ENCODE peak calls at places on chromosomes 13 and 19, in six cellular contexts. X, A, P, B, M and G are unnamed samples.

GRCh38 chr19:37698216-37698615 is 21.3 kb downstream of the ZNF607 start:
- DNase-seq in A (no peak), B (no peak), P (no peak), M (no peak), X (no peak), G (no peak)

GRCh38 chr13:24341439-24341838 is 32.1 kb downstream of the C1QTNF9 start:
- DNase-seq in B (peak; percentile 38), X (peak; percentile 43), M (peak; percentile 34), A (no peak), P (no peak), G (peak; percentile 1)

GRCh38 chr19:45729774-45730388 is 815 bp downstream of the FBXO46 start:
- DNase-seq in X (peak; percentile 50), B (peak; percentile 55), P (no peak), A (no peak), M (peak; percentile 42), G (peak; percentile 31)

GRCh38 chr13:25468330-25469178 is 96.8 kb downstream of the ATP8A2 start:
- DNase-seq in B (peak; percentile 36), A (no peak), P (no peak), M (no peak), X (peak; percentile 85), G (no peak)

GRCh38 chr13:26895081-26895807 is 134.7 kb upstream of the GPR12 start:
- DNase-seq in A (no peak), M (no peak), X (peak; percentile 31), B (no peak), P (no peak), G (no peak)

GRCh38 chr13:27375686-27376326 is 48.6 kb upstream of the GTF3A start:
- DNase-seq in B (peak; percentile 19), M (peak; percentile 91), P (no peak), A (peak; percentile 55), X (peak; percentile 85), G (peak; percentile 73)

GRCh38 chr19:52535831-52536800 is 8.6 kb downstream of the ZNF808 start:
- DNase-seq in X (peak; percentile 82), A (peak; percentile 94), P (peak; percentile 89), M (peak; percentile 94), B (peak; percentile 87), G (peak; percentile 77)

GRCh38 chr19:10921199-10921879 is 7.1 kb downstream of the YIPF2 start:
- DNase-seq in A (no peak), B (no peak), P (no peak), X (peak; percentile 25), M (no peak), G (no peak)

GRCh38 chr19:32819415-32820400 is 49.9 kb downstream of the SLC7A9 start:
- DNase-seq in A (no peak), P (no peak), M (no peak), X (peak; percentile 29), B (no peak), G (no peak)

DNA sequence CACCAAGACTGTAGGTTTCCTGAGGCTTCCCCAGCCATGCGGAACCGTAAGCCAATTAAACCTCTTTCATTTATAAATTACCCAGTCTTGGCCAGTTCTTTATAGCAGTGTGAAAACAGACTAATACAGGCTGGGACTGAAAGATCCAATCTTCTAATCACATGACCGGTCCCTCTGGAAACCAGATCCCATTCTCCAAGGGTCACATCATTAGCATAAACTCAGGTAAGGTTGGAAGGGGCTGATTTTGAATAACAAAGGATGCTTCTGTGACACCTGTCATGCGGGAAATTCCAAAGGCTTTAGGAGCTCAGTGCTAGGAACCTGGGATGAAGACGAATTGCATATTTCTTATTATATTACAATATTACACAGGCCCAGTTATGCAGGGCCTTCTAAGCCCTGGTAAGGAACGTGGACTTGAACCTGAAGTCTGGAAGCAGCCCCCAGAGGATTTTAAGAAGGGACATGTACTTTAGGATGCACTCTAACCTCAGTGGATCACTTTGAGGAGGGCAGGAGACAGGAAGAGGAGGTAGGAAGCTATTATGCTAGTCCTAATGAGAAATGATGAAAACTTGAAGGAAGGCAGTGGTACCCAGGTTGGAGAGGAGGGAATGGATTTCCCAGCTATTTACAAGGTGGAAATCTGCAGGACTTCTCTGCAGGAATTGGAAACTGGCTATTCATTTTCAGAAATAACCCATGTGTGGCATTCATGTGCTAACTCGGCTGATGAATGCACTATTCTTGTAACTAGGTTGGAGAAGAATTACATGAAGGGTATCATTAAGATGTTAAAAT is 19.2 kb downstream of the TNFSF11 start:
- DNase-seq in B (no peak), A (no peak), P (no peak), X (no peak), M (no peak), G (no peak)
- H3K27me3 ChIP-seq in B (no peaks in the 10 kb centered on the region), A (no peaks in the 10 kb centered on the region), P (no peaks in the 10 kb centered on the region), X (peaks cover 9% of the 10 kb centered on the region), M (peaks cover 38% of the 10 kb centered on the region), G (peaks cover 14% of the 10 kb centered on the region)

GRCh38 chr19:5929179-5929578 is 15.1 kb downstream of the CAPS start:
- DNase-seq in X (peak; percentile 46), A (no peak), P (no peak), M (no peak), B (no peak), G (no peak)

GRCh38 chr19:5929646-5930045 is 15.6 kb downstream of the CAPS start:
- DNase-seq in P (no peak), B (no peak), A (no peak), M (no peak), X (peak; percentile 30), G (no peak)

GRCh38 chr19:5925830-5926459 is 11.9 kb downstream of the CAPS start:
- DNase-seq in M (no peak), A (no peak), B (no peak), P (no peak), X (peak; percentile 23), G (no peak)

GRCh38 chr19:5927439-5927821 is 13.4 kb downstream of the CAPS start:
- DNase-seq in B (no peak), P (no peak), A (peak; percentile 28), M (peak; percentile 21), X (peak; percentile 19), G (no peak)

DNA sequence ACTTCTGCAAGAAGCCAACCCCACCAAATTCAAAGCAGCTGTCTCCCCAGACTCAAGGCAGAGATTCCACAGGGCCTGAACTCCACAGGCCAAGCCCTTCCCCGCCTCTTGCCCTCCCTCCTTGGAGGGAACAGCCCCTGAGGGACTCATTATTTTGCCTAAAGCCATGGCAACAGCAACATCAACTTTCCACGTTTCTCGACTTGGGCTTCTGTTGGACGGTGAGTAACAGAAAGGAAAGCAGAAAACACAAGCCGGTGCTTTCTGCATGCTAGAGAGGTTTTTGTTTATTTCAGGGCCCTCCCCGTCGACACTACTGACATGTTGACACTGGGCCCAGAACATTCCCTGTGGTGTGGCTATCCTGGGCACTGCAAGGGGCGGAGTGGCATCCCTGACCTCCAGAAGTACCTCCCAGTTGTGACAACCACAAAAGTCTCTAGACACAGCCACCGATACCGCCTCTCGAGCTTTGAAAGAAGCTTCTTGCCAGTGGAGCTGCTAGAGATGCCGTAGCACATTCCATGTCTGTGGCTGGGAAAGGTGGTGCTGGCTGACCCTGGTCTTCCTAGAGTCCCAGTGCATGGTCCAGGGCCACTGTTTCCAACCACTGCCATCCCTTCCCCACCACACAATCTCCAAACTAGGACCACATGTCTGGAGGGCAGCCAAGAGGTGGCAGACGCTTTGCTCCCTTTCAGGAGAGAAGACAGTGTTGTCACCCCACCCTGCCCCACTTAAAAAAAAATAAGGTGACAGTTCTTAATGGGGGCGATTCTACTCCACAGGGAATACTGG is 12.8 kb downstream of the CAPS start:
- DNase-seq in A (no peak), B (no peak), M (peak; percentile 94), X (peak; percentile 97), P (no peak), G (peak; percentile 94)
- H3K27me3 ChIP-seq in A (no peaks in the 10 kb centered on the region), B (no peaks in the 10 kb centered on the region), M (no peaks in the 10 kb centered on the region), X (no peaks in the 10 kb centered on the region), P (no peaks in the 10 kb centered on the region), G (no peaks in the 10 kb centered on the region)

GRCh38 chr19:1453525-1454371 is 3.8 kb downstream of the APC2 start:
- DNase-seq in X (peak; percentile 99), P (no peak), B (no peak), M (peak; percentile 87), A (no peak), G (no peak)
- H3K27me3 ChIP-seq in X (peaks cover 81% of the 10 kb centered on the region), P (peaks cover 95% of the 10 kb centered on the region), B (peaks cover 29% of the 10 kb centered on the region), M (peaks cover 29% of the 10 kb centered on the region), A (no peaks in the 10 kb centered on the region), G (peaks cover 70% of the 10 kb centered on the region)

GRCh38 chr19:7732045-7732444 is at the start of gene CLEC4G:
- DNase-seq in M (no peak), X (no peak), P (no peak), A (no peak), B (no peak), G (no peak)

GRCh38 chr19:7730286-7731217 is 1.4 kb downstream of the CLEC4G start:
- DNase-seq in A (no peak), B (no peak), P (no peak), X (no peak), M (no peak), G (no peak)

GRCh38 chr19:7731615-7732014 is 295 bp downstream of the CLEC4G start:
- DNase-seq in X (no peak), M (no peak), B (no peak), A (no peak), P (no peak), G (no peak)

GRCh38 chr19:7729831-7730285 is 2.1 kb downstream of the CLEC4G start:
- DNase-seq in B (no peak), X (no peak), P (no peak), M (no peak), A (no peak), G (no peak)

GRCh38 chr19:7731218-7731595 is 703 bp downstream of the CLEC4G start:
- DNase-seq in P (no peak), A (no peak), M (no peak), X (no peak), B (no peak), G (no peak)
- H3K27me3 ChIP-seq in P (peaks cover 45% of the 10 kb centered on the region), A (no peaks in the 10 kb centered on the region), M (peaks cover 70% of the 10 kb centered on the region), X (peaks cover 29% of the 10 kb centered on the region), B (peaks cover 24% of the 10 kb centered on the region), G (peaks cover 81% of the 10 kb centered on the region)

DNA sequence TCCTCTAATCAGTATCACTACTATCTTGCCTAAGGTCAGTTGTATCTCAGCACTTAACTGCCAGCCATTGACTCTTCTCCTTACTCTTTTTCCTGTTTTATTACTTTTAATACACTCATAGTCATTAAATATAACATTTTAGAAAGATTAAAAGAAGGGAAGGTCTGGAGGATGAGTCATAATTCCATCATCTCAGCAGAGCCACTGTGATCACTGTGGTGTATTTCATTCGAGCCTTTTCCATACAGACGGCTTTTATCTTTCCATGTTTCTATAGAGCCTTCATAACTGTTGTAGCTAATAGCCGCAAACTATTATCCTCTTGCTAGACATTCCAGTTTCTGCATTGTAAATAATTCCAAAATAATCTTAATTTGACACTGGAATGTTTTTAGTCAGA is 4.7 kb upstream of the FLT1 start:
- DNase-seq in P (no peak), A (no peak), X (peak; percentile 81), M (peak; percentile 59), B (no peak), G (peak; percentile 48)
- H3K27me3 ChIP-seq in P (peaks cover 22% of the 10 kb centered on the region), A (no peaks in the 10 kb centered on the region), X (peaks cover 46% of the 10 kb centered on the region), M (no peaks in the 10 kb centered on the region), B (peaks cover 16% of the 10 kb centered on the region), G (peaks cover 49% of the 10 kb centered on the region)

DNA sequence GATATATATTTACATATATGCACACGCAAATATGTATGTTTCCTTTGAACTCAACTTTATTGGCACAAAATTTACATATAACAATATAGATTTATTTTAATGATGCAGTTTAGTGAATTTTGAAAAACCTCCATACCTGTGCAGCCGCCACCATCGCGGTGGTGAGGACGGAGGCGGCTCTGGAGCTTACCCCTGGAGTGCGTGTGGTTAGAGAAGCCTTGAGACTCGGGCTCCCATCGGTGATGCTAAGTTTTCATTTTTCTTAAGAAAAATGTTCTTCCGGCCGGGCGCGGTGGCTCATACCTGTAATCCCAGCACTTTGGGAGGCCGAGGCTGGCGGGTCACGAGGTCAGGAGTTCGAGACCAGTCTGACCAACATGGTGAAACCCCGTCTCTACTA is 31.8 kb downstream of the GJA3 start:
- DNase-seq in M (no peak), P (peak; percentile 47), B (no peak), X (no peak), A (no peak), G (no peak)
- H3K27me3 ChIP-seq in M (no peaks in the 10 kb centered on the region), P (peaks cover 35% of the 10 kb centered on the region), B (no peaks in the 10 kb centered on the region), X (peaks cover 22% of the 10 kb centered on the region), A (no peaks in the 10 kb centered on the region), G (peaks cover 43% of the 10 kb centered on the region)